ENCODE peak calls at places on chromosomes 6 and 20, in eight cellular contexts. One of them, this sample, is unnamed.

GRCh38 chr6:31958412-31958740 is 395 bp downstream of the NELFE start:
- DNase-seq in brain microvascular endothelial cell: no peak
- DNase-seq in left ventricle myocardium inferior: no peak
- DNase-seq in tibial artery: no peak
- DNase-seq in heart left ventricle: no peak
- DNase-seq in cardiac muscle cell: no peak
- DNase-seq in breast epithelium: no peak
- DNase-seq in endothelial cell of umbilical vein: no peak
- DNase-seq in this sample: no peak

GRCh38 chr6:118913161-118913560 is 19.2 kb downstream of the ASF1A start:
- DNase-seq in endothelial cell of umbilical vein: no peak
- DNase-seq in cardiac muscle cell: no peak
- DNase-seq in breast epithelium: no peak
- DNase-seq in brain microvascular endothelial cell: no peak
- DNase-seq in tibial artery: no peak
- DNase-seq in heart left ventricle: no peak
- DNase-seq in left ventricle myocardium inferior: no peak
- DNase-seq in this sample: no peak

GRCh38 chr20:61847420-61847748 is 218.3 kb downstream of the TAF4 start:
- DNase-seq in endothelial cell of umbilical vein: no peak
- DNase-seq in breast epithelium: no peak
- DNase-seq in tibial artery: no peak
- DNase-seq in left ventricle myocardium inferior: no peak
- DNase-seq in cardiac muscle cell: no peak
- DNase-seq in brain microvascular endothelial cell: no peak
- DNase-seq in heart left ventricle: no peak
- DNase-seq in this sample: no peak

GRCh38 chr6:157755032-157755751 is 67.9 kb upstream of the SNX9 start:
- DNase-seq in heart left ventricle: no peak
- DNase-seq in breast epithelium: no peak
- DNase-seq in endothelial cell of umbilical vein: peak; percentile 37
- DNase-seq in left ventricle myocardium inferior: no peak
- DNase-seq in cardiac muscle cell: no peak
- DNase-seq in tibial artery: no peak
- DNase-seq in brain microvascular endothelial cell: peak; percentile 39
- DNase-seq in this sample: no peak

GRCh38 chr6:45265246-45265645 is 62.9 kb upstream of the RUNX2 start:
- DNase-seq in left ventricle myocardium inferior: no peak
- DNase-seq in cardiac muscle cell: no peak
- DNase-seq in tibial artery: no peak
- DNase-seq in brain microvascular endothelial cell: no peak
- DNase-seq in heart left ventricle: no peak
- DNase-seq in breast epithelium: no peak
- DNase-seq in endothelial cell of umbilical vein: no peak
- DNase-seq in this sample: no peak

GRCh38 chr6:37524025-37524647 is 24.4 kb upstream of the CCDC167 start:
- DNase-seq in left ventricle myocardium inferior: no peak
- DNase-seq in heart left ventricle: no peak
- DNase-seq in endothelial cell of umbilical vein: peak; percentile 85
- DNase-seq in tibial artery: no peak
- DNase-seq in breast epithelium: no peak
- DNase-seq in brain microvascular endothelial cell: peak; percentile 48
- DNase-seq in cardiac muscle cell: no peak
- DNase-seq in this sample: no peak

GRCh38 chr6:87661503-87661902 is 40.5 kb downstream of the AKIRIN2 start:
- DNase-seq in brain microvascular endothelial cell: no peak
- DNase-seq in heart left ventricle: no peak
- DNase-seq in tibial artery: no peak
- DNase-seq in cardiac muscle cell: no peak
- DNase-seq in left ventricle myocardium inferior: no peak
- DNase-seq in breast epithelium: no peak
- DNase-seq in endothelial cell of umbilical vein: no peak
- DNase-seq in this sample: peak; percentile 40

GRCh38 chr6:12516070-12516469 is 200.5 kb upstream of the PHACTR1 start:
- DNase-seq in heart left ventricle: no peak
- DNase-seq in tibial artery: no peak
- DNase-seq in endothelial cell of umbilical vein: no peak
- DNase-seq in cardiac muscle cell: no peak
- DNase-seq in brain microvascular endothelial cell: no peak
- DNase-seq in breast epithelium: no peak
- DNase-seq in left ventricle myocardium inferior: no peak
- DNase-seq in this sample: no peak

GRCh38 chr20:41174782-41175181 is 37.4 kb downstream of the PLCG1 start:
- DNase-seq in heart left ventricle: no peak
- DNase-seq in brain microvascular endothelial cell: no peak
- DNase-seq in endothelial cell of umbilical vein: no peak
- DNase-seq in breast epithelium: peak; percentile 48
- DNase-seq in cardiac muscle cell: no peak
- DNase-seq in left ventricle myocardium inferior: peak; percentile 53
- DNase-seq in tibial artery: peak; percentile 70
- DNase-seq in this sample: no peak

GRCh38 chr6:119552016-119552415 is 202.5 kb upstream of the MAN1A1 start:
- DNase-seq in heart left ventricle: no peak
- DNase-seq in tibial artery: no peak
- DNase-seq in cardiac muscle cell: no peak
- DNase-seq in breast epithelium: no peak
- DNase-seq in endothelial cell of umbilical vein: no peak
- DNase-seq in left ventricle myocardium inferior: no peak
- DNase-seq in brain microvascular endothelial cell: no peak
- DNase-seq in this sample: no peak

GRCh38 chr6:94026575-94026974 is 607.2 kb upstream of the EPHA7 start:
- DNase-seq in heart left ventricle: no peak
- DNase-seq in breast epithelium: no peak
- DNase-seq in endothelial cell of umbilical vein: no peak
- DNase-seq in brain microvascular endothelial cell: no peak
- DNase-seq in left ventricle myocardium inferior: no peak
- DNase-seq in cardiac muscle cell: no peak
- DNase-seq in tibial artery: no peak
- DNase-seq in this sample: no peak

GRCh38 chr20:24277196-24277595 is 192.2 kb upstream of the SYNDIG1 start:
- DNase-seq in breast epithelium: no peak
- DNase-seq in cardiac muscle cell: no peak
- DNase-seq in tibial artery: no peak
- DNase-seq in brain microvascular endothelial cell: no peak
- DNase-seq in left ventricle myocardium inferior: no peak
- DNase-seq in endothelial cell of umbilical vein: no peak
- DNase-seq in heart left ventricle: no peak
- DNase-seq in this sample: no peak

GRCh38 chr6:30494275-30494990 is 5.1 kb downstream of the HLA-E start:
- DNase-seq in cardiac muscle cell: no peak
- DNase-seq in left ventricle myocardium inferior: no peak
- DNase-seq in heart left ventricle: no peak
- DNase-seq in brain microvascular endothelial cell: no peak
- DNase-seq in endothelial cell of umbilical vein: peak; percentile 27
- DNase-seq in breast epithelium: no peak
- DNase-seq in tibial artery: no peak
- DNase-seq in this sample: no peak

GRCh38 chr6:42396720-42397119 is 55.0 kb downstream of the TRERF1 start:
- DNase-seq in left ventricle myocardium inferior: no peak
- DNase-seq in breast epithelium: no peak
- DNase-seq in endothelial cell of umbilical vein: no peak
- DNase-seq in tibial artery: peak; percentile 13
- DNase-seq in brain microvascular endothelial cell: no peak
- DNase-seq in cardiac muscle cell: no peak
- DNase-seq in heart left ventricle: no peak
- DNase-seq in this sample: no peak

GRCh38 chr20:33830371-33830770 is 19.2 kb downstream of the CHMP4B start:
- DNase-seq in brain microvascular endothelial cell: no peak
- DNase-seq in cardiac muscle cell: no peak
- DNase-seq in endothelial cell of umbilical vein: no peak
- DNase-seq in left ventricle myocardium inferior: no peak
- DNase-seq in heart left ventricle: no peak
- DNase-seq in breast epithelium: no peak
- DNase-seq in tibial artery: no peak
- DNase-seq in this sample: no peak

GRCh38 chr6:79712616-79713015 is 81.5 kb downstream of the SH3BGRL2 start:
- DNase-seq in breast epithelium: no peak
- DNase-seq in left ventricle myocardium inferior: no peak
- DNase-seq in endothelial cell of umbilical vein: no peak
- DNase-seq in cardiac muscle cell: no peak
- DNase-seq in heart left ventricle: no peak
- DNase-seq in brain microvascular endothelial cell: no peak
- DNase-seq in tibial artery: no peak
- DNase-seq in this sample: no peak

GRCh38 chr6:9554806-9555205 is 860.1 kb downstream of the TFAP2A start:
- DNase-seq in tibial artery: no peak
- DNase-seq in heart left ventricle: no peak
- DNase-seq in brain microvascular endothelial cell: no peak
- DNase-seq in endothelial cell of umbilical vein: no peak
- DNase-seq in breast epithelium: no peak
- DNase-seq in cardiac muscle cell: no peak
- DNase-seq in left ventricle myocardium inferior: no peak
- DNase-seq in this sample: peak; percentile 96

GRCh38 chr20:45935416-45936046 is 1.0 kb downstream of the PCIF1 start:
- DNase-seq in breast epithelium: no peak
- DNase-seq in endothelial cell of umbilical vein: no peak
- DNase-seq in heart left ventricle: no peak
- DNase-seq in left ventricle myocardium inferior: no peak
- DNase-seq in tibial artery: no peak
- DNase-seq in brain microvascular endothelial cell: no peak
- DNase-seq in cardiac muscle cell: no peak
- DNase-seq in this sample: no peak

GRCh38 chr6:106360410-106360988 is at the start of gene CRYBG1:
- DNase-seq in cardiac muscle cell: peak; percentile 69
- DNase-seq in left ventricle myocardium inferior: peak; percentile 25
- DNase-seq in tibial artery: no peak
- DNase-seq in heart left ventricle: peak; percentile 71
- DNase-seq in breast epithelium: peak; percentile 80
- DNase-seq in brain microvascular endothelial cell: no peak
- DNase-seq in endothelial cell of umbilical vein: peak; percentile 23
- DNase-seq in this sample: peak; percentile 72

GRCh38 chr6:1789092-1789491 is 179.4 kb downstream of the FOXC1 start:
- DNase-seq in left ventricle myocardium inferior: no peak
- DNase-seq in tibial artery: no peak
- DNase-seq in brain microvascular endothelial cell: peak; percentile 84
- DNase-seq in cardiac muscle cell: no peak
- DNase-seq in breast epithelium: no peak
- DNase-seq in heart left ventricle: no peak
- DNase-seq in endothelial cell of umbilical vein: peak; percentile 72
- DNase-seq in this sample: no peak

DNA sequence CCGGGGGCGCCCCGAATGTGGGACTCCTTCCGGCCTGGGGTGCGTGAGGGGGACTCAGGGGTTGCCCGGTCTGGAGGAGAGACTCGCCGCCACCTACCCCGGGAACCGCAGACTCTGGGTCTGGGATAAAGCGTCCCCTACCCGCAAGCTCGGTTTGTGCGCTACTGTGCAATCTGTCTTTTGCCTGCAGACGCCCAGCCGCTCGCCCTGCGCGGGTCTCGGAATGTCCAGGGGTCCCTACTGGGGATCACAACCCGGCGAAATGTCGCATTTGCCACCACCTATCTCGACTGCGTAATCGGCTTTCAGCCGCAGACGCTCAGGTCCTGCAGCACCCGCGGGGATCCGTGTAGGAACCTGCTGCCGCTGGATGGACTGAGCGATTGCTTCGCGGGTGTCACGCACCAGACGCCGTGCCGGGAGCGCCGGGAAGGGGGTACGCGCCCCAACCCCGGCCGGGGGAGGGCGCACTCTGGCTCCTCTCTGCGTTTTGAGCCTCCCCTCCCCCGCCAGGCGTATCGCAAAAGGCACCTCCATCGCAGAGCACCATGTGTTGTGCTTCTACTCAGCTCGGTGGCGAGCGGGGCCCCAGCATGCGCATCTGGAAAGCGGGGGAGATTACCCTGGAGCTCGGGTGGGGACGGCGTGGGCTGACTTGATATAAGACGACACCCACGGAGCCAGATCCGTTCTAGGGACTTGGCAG is 824 bp upstream of the PTPRA start:
- DNase-seq in brain microvascular endothelial cell: peak; percentile 49
- DNase-seq in tibial artery: peak; percentile 77
- DNase-seq in endothelial cell of umbilical vein: peak; percentile 64
- DNase-seq in breast epithelium: peak; percentile 27
- DNase-seq in cardiac muscle cell: peak; percentile 61
- DNase-seq in heart left ventricle: peak; percentile 83
- DNase-seq in left ventricle myocardium inferior: peak; percentile 60
- DNase-seq in this sample: peak; percentile 78
- TF ChIP-seq CTCF in brain microvascular endothelial cell: peak; percentile 45
- TF ChIP-seq CTCF in tibial artery: no peak
- TF ChIP-seq CTCF in endothelial cell of umbilical vein: no peak
- TF ChIP-seq CTCF in breast epithelium: no peak
- TF ChIP-seq CTCF in cardiac muscle cell: peak; percentile 34
- TF ChIP-seq CTCF in heart left ventricle: no peak
- TF ChIP-seq CTCF in left ventricle myocardium inferior: no peak
- TF ChIP-seq CTCF in this sample: peak; percentile 47

GRCh38 chr20:12098411-12098810 is 180.7 kb downstream of the BTBD3 start:
- DNase-seq in cardiac muscle cell: no peak
- DNase-seq in breast epithelium: no peak
- DNase-seq in brain microvascular endothelial cell: no peak
- DNase-seq in tibial artery: no peak
- DNase-seq in endothelial cell of umbilical vein: no peak
- DNase-seq in left ventricle myocardium inferior: no peak
- DNase-seq in heart left ventricle: no peak
- DNase-seq in this sample: no peak
- H3K27me3 ChIP-seq in cardiac muscle cell: no peaks in the 10 kb centered on the region
- H3K27me3 ChIP-seq in breast epithelium: no peaks in the 10 kb centered on the region
- H3K27me3 ChIP-seq in brain microvascular endothelial cell: no peaks in the 10 kb centered on the region
- H3K27me3 ChIP-seq in tibial artery: no peaks in the 10 kb centered on the region
- H3K27me3 ChIP-seq in endothelial cell of umbilical vein: no peaks in the 10 kb centered on the region
- H3K27me3 ChIP-seq in left ventricle myocardium inferior: no peaks in the 10 kb centered on the region
- H3K27me3 ChIP-seq in heart left ventricle: no peaks in the 10 kb centered on the region
- H3K27me3 ChIP-seq in this sample: no peaks in the 10 kb centered on the region

GRCh38 chr20:37538003-37538402 is 10.3 kb upstream of the BLCAP start:
- DNase-seq in brain microvascular endothelial cell: peak; percentile 58
- DNase-seq in heart left ventricle: no peak
- DNase-seq in tibial artery: no peak
- DNase-seq in endothelial cell of umbilical vein: no peak
- DNase-seq in cardiac muscle cell: no peak
- DNase-seq in left ventricle myocardium inferior: no peak
- DNase-seq in breast epithelium: no peak
- DNase-seq in this sample: peak; percentile 35
- H3K27ac ChIP-seq in brain microvascular endothelial cell: no peak overlapping the region
- H3K27ac ChIP-seq in heart left ventricle: no peak overlapping the region
- H3K27ac ChIP-seq in tibial artery: no peak overlapping the region
- H3K27ac ChIP-seq in endothelial cell of umbilical vein: no peak overlapping the region
- H3K27ac ChIP-seq in cardiac muscle cell: no peak overlapping the region
- H3K27ac ChIP-seq in left ventricle myocardium inferior: no peak overlapping the region
- H3K27ac ChIP-seq in breast epithelium: no peak overlapping the region
- H3K27ac ChIP-seq in this sample: no peak overlapping the region

GRCh38 chr20:43536041-43536816 is 22.6 kb upstream of the SGK2 start:
- DNase-seq in endothelial cell of umbilical vein: no peak
- DNase-seq in tibial artery: peak; percentile 58
- DNase-seq in left ventricle myocardium inferior: no peak
- DNase-seq in breast epithelium: no peak
- DNase-seq in heart left ventricle: no peak
- DNase-seq in cardiac muscle cell: no peak
- DNase-seq in brain microvascular endothelial cell: no peak
- DNase-seq in this sample: no peak
- TF ChIP-seq CTCF in endothelial cell of umbilical vein: no peak
- TF ChIP-seq CTCF in tibial artery: no peak
- TF ChIP-seq CTCF in left ventricle myocardium inferior: no peak
- TF ChIP-seq CTCF in breast epithelium: no peak
- TF ChIP-seq CTCF in heart left ventricle: no peak
- TF ChIP-seq CTCF in cardiac muscle cell: no peak
- TF ChIP-seq CTCF in brain microvascular endothelial cell: no peak
- TF ChIP-seq CTCF in this sample: no peak

DNA sequence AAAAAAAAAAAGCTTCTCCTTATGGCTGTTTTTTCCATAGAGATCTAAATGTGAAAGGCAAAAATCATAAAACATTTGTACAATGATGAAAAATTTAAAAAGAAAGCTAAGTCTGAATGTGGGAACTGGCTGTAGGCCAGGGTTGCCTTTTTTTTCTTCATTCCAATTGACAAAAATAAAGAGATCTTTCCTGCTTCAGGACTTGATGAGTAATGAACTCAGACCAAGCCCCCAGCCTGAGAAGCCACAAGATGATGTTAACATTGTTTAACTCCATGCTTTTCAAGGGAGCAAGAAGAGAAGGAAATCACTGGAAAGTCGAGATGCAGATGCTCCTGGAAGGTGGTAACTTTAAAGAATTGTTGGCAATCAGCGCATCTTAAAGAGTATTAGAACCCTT is 41.4 kb downstream of the TRMT6 start:
- DNase-seq in tibial artery: no peak
- DNase-seq in cardiac muscle cell: no peak
- DNase-seq in endothelial cell of umbilical vein: no peak
- DNase-seq in breast epithelium: no peak
- DNase-seq in heart left ventricle: no peak
- DNase-seq in brain microvascular endothelial cell: peak; percentile 62
- DNase-seq in left ventricle myocardium inferior: no peak
- DNase-seq in this sample: no peak
- H3K27me3 ChIP-seq in tibial artery: no peaks in the 10 kb centered on the region
- H3K27me3 ChIP-seq in cardiac muscle cell: peaks cover 15% of the 10 kb centered on the region
- H3K27me3 ChIP-seq in endothelial cell of umbilical vein: peaks cover 20% of the 10 kb centered on the region
- H3K27me3 ChIP-seq in breast epithelium: peaks cover 13% of the 10 kb centered on the region
- H3K27me3 ChIP-seq in heart left ventricle: peaks cover 4% of the 10 kb centered on the region
- H3K27me3 ChIP-seq in brain microvascular endothelial cell: no peaks in the 10 kb centered on the region
- H3K27me3 ChIP-seq in left ventricle myocardium inferior: peaks cover 45% of the 10 kb centered on the region
- H3K27me3 ChIP-seq in this sample: peaks cover 51% of the 10 kb centered on the region